ENCODE peak calls at places on chromosomes 7 and 10, in eight cellular contexts. One of them, this sample, is unnamed.

GRCh38 chr7:108525327-108525984 is 479 bp downstream of the PNPLA8 start:
- DNase-seq in neural progenitor cell: peak; percentile 92
- DNase-seq in left colon: no peak
- DNase-seq in heart left ventricle: peak; percentile 91
- DNase-seq in fibroblast of pulmonary artery: peak; percentile 88
- DNase-seq in substantia nigra: no peak
- DNase-seq in fibroblast of lung: peak; percentile 86
- DNase-seq in suprapubic skin: no peak
- DNase-seq in this sample: peak; percentile 75

GRCh38 chr10:47402681-47403301 is 18.7 kb upstream of the ZNF488 start:
- DNase-seq in neural progenitor cell: peak; percentile 29
- DNase-seq in left colon: no peak
- DNase-seq in heart left ventricle: peak; percentile 68
- DNase-seq in fibroblast of pulmonary artery: peak; percentile 89
- DNase-seq in substantia nigra: no peak
- DNase-seq in fibroblast of lung: peak; percentile 93
- DNase-seq in suprapubic skin: peak; percentile 60
- DNase-seq in this sample: peak; percentile 33

GRCh38 chr7:152587366-152587765 is 88.6 kb downstream of the XRCC2 start:
- DNase-seq in neural progenitor cell: no peak
- DNase-seq in left colon: no peak
- DNase-seq in heart left ventricle: no peak
- DNase-seq in fibroblast of pulmonary artery: peak; percentile 11
- DNase-seq in substantia nigra: no peak
- DNase-seq in fibroblast of lung: peak; percentile 48
- DNase-seq in suprapubic skin: no peak
- DNase-seq in this sample: no peak

GRCh38 chr10:125235093-125236069 is 75.0 kb upstream of the CTBP2 start:
- DNase-seq in neural progenitor cell: no peak
- DNase-seq in left colon: no peak
- DNase-seq in heart left ventricle: no peak
- DNase-seq in fibroblast of pulmonary artery: no peak
- DNase-seq in substantia nigra: no peak
- DNase-seq in fibroblast of lung: peak; percentile 21
- DNase-seq in suprapubic skin: no peak
- DNase-seq in this sample: no peak

GRCh38 chr7:142263598-142264380 is 5.9 kb upstream of the PRSS58 start:
- DNase-seq in neural progenitor cell: no peak
- DNase-seq in left colon: no peak
- DNase-seq in heart left ventricle: no peak
- DNase-seq in fibroblast of pulmonary artery: peak; percentile 6
- DNase-seq in substantia nigra: no peak
- DNase-seq in fibroblast of lung: peak; percentile 64
- DNase-seq in suprapubic skin: no peak
- DNase-seq in this sample: peak; percentile 21

GRCh38 chr7:92255308-92255707 is 9.5 kb downstream of the ANKIB1 start:
- DNase-seq in neural progenitor cell: no peak
- DNase-seq in left colon: no peak
- DNase-seq in heart left ventricle: no peak
- DNase-seq in fibroblast of pulmonary artery: peak; percentile 87
- DNase-seq in substantia nigra: no peak
- DNase-seq in fibroblast of lung: peak; percentile 97
- DNase-seq in suprapubic skin: no peak
- DNase-seq in this sample: peak; percentile 41

GRCh38 chr7:76121044-76121443 is 73.1 kb downstream of the MDH2 start:
- DNase-seq in neural progenitor cell: peak; percentile 24
- DNase-seq in left colon: no peak
- DNase-seq in heart left ventricle: no peak
- DNase-seq in fibroblast of pulmonary artery: no peak
- DNase-seq in substantia nigra: no peak
- DNase-seq in fibroblast of lung: no peak
- DNase-seq in suprapubic skin: no peak
- DNase-seq in this sample: no peak

GRCh38 chr7:120421151-120421651 is 148.2 kb downstream of the KCND2 start:
- DNase-seq in neural progenitor cell: no peak
- DNase-seq in left colon: no peak
- DNase-seq in heart left ventricle: no peak
- DNase-seq in fibroblast of pulmonary artery: no peak
- DNase-seq in substantia nigra: no peak
- DNase-seq in fibroblast of lung: no peak
- DNase-seq in suprapubic skin: no peak
- DNase-seq in this sample: no peak

GRCh38 chr10:94546058-94546595 is 539 bp downstream of the HELLS start:
- DNase-seq in neural progenitor cell: peak; percentile 16
- DNase-seq in left colon: no peak
- DNase-seq in heart left ventricle: no peak
- DNase-seq in fibroblast of pulmonary artery: peak; percentile 16
- DNase-seq in substantia nigra: no peak
- DNase-seq in fibroblast of lung: peak; percentile 22
- DNase-seq in suprapubic skin: no peak
- DNase-seq in this sample: no peak

GRCh38 chr10:14952851-14953451 is 945 bp downstream of the DCLRE1C start:
- DNase-seq in neural progenitor cell: peak; percentile 58
- DNase-seq in left colon: no peak
- DNase-seq in heart left ventricle: no peak
- DNase-seq in fibroblast of pulmonary artery: no peak
- DNase-seq in substantia nigra: no peak
- DNase-seq in fibroblast of lung: peak; percentile 21
- DNase-seq in suprapubic skin: no peak
- DNase-seq in this sample: no peak

GRCh38 chr10:33653584-33654367 is 319.3 kb upstream of the NRP1 start:
- DNase-seq in neural progenitor cell: no peak
- DNase-seq in left colon: no peak
- DNase-seq in heart left ventricle: no peak
- DNase-seq in fibroblast of pulmonary artery: peak; percentile 88
- DNase-seq in substantia nigra: no peak
- DNase-seq in fibroblast of lung: peak; percentile 94
- DNase-seq in suprapubic skin: no peak
- DNase-seq in this sample: peak; percentile 36

GRCh38 chr7:42691030-42691639 is 220.7 kb downstream of the C7orf25 start:
- DNase-seq in neural progenitor cell: peak; percentile 79
- DNase-seq in left colon: no peak
- DNase-seq in heart left ventricle: no peak
- DNase-seq in fibroblast of pulmonary artery: peak; percentile 84
- DNase-seq in substantia nigra: no peak
- DNase-seq in fibroblast of lung: peak; percentile 51
- DNase-seq in suprapubic skin: no peak
- DNase-seq in this sample: no peak

This sample was measured in skeletal muscle cell.